ENCODE peak calls at places on chromosome 6, in five cellular contexts. A, B, G, K and V are unnamed samples.

GRCh38 chr6:98782772-98783171 is 51.6 kb upstream of the POU3F2 start:
- DNase-seq in A (no peak), B (no peak), G (no peak), K (no peak), V (no peak)

GRCh38 chr6:75419408-75419807 is 74.2 kb downstream of the FILIP1 start:
- DNase-seq in A (no peak), B (no peak), G (no peak), K (no peak), V (no peak)

GRCh38 chr6:161547617-161548016 is 273.8 kb upstream of the AGPAT4 start:
- DNase-seq in A (no peak), B (no peak), G (no peak), K (no peak), V (no peak)

GRCh38 chr6:112413805-112414204 is 66.7 kb downstream of the RFPL4B start:
- DNase-seq in A (no peak), B (no peak), G (no peak), K (no peak), V (no peak)

GRCh38 chr6:154506108-154506507 is 4.4 kb downstream of the CNKSR3 start:
- DNase-seq in A (no peak), B (no peak), G (no peak), K (no peak), V (no peak)

GRCh38 chr6:31058128-31058894 is 48.0 kb downstream of the MUC22 start:
- DNase-seq in A (no peak), B (no peak), G (no peak), K (peak; percentile 46), V (no peak)

GRCh38 chr6:58113960-58114359 is 796.5 kb downstream of the PRIM2 start:
- DNase-seq in A (no peak), B (no peak), G (no peak), K (no peak), V (no peak)

GRCh38 chr6:70112686-70113570 is 190.0 kb downstream of the COL9A1 start:
- DNase-seq in A (no peak), B (no peak), G (peak; percentile 17), K (no peak), V (no peak)

GRCh38 chr6:116438590-116439448 is 22.4 kb upstream of the CALHM6 start:
- DNase-seq in A (no peak), B (no peak), G (no peak), K (no peak), V (no peak)

GRCh38 chr6:4637691-4638433 is 138.3 kb upstream of the CDYL start:
- DNase-seq in A (no peak), B (no peak), G (no peak), K (no peak), V (no peak)

GRCh38 chr6:103183831-103184411 is 1675.8 kb downstream of the HACE1 start:
- DNase-seq in A (no peak), B (no peak), G (no peak), K (no peak), V (no peak)

GRCh38 chr6:37860226-37860839 is 40.8 kb downstream of the ZFAND3 start:
- DNase-seq in A (no peak), B (no peak), G (peak; percentile 51), K (no peak), V (no peak)

GRCh38 chr6:137705166-137706064 is 161.6 kb upstream of the TNFAIP3 start:
- DNase-seq in A (peak; percentile 55), B (peak; percentile 60), G (peak; percentile 82), K (peak; percentile 41), V (no peak)

GRCh38 chr6:159533568-159533967 is 159.5 kb downstream of the SOD2 start:
- DNase-seq in A (no peak), B (no peak), G (no peak), K (no peak), V (no peak)

GRCh38 chr6:73579851-73580246 is 59.0 kb upstream of the EEF1A1 start:
- DNase-seq in A (peak; percentile 33), B (no peak), G (peak; percentile 43), K (peak; percentile 30), V (no peak)

GRCh38 chr6:83044211-83044768 is 21.4 kb downstream of the UBE3D start:
- DNase-seq in A (no peak), B (no peak), G (no peak), K (no peak), V (no peak)

GRCh38 chr6:39037082-39037487 is 11.5 kb upstream of the GLP1R start:
- DNase-seq in A (no peak), B (no peak), G (no peak), K (no peak), V (no peak)

GRCh38 chr6:69866351-69867074 is at the start of gene COL19A1:
- DNase-seq in A (peak; percentile 23), B (peak; percentile 41), G (peak; percentile 47), K (no peak), V (peak; percentile 43)

GRCh38 chr6:88728756-88729155 is 234.7 kb downstream of the RNGTT start:
- DNase-seq in A (no peak), B (no peak), G (no peak), K (no peak), V (no peak)

GRCh38 chr6:31769684-31770371 is 7.3 kb downstream of the VWA7 start:
- DNase-seq in A (peak; percentile 57), B (peak; percentile 88), G (peak; percentile 65), K (peak; percentile 57), V (no peak)

GRCh38 chr6:134173936-134174789 is 121.7 kb upstream of the SLC2A12 start:
- DNase-seq in A (peak; percentile 81), B (peak; percentile 80), G (peak; percentile 94), K (peak; percentile 69), V (peak; percentile 14)

GRCh38 chr6:125314019-125314581 is 12.3 kb upstream of the HDDC2 start:
- DNase-seq in A (peak; percentile 51), B (no peak), G (peak; percentile 80), K (peak; percentile 53), V (peak; percentile 34)

GRCh38 chr6:136435096-136435495 is 115.1 kb downstream of the MAP7 start:
- DNase-seq in A (no peak), B (no peak), G (no peak), K (no peak), V (no peak)

GRCh38 chr6:79077680-79078056 is 386 bp downstream of the PHIP start:
- DNase-seq in A (no peak), B (peak; percentile 73), G (no peak), K (no peak), V (no peak)

GRCh38 chr6:90537027-90537426 is 49.8 kb downstream of the MAP3K7 start:
- DNase-seq in A (no peak), B (no peak), G (no peak), K (no peak), V (no peak)

GRCh38 chr6:7195330-7196018 is 87.7 kb downstream of the RREB1 start:
- DNase-seq in A (no peak), B (no peak), G (no peak), K (no peak), V (no peak)

GRCh38 chr6:136987526-136987925 is 57.2 kb downstream of the IL20RA start:
- DNase-seq in A (no peak), B (no peak), G (no peak), K (no peak), V (no peak)

DNA sequence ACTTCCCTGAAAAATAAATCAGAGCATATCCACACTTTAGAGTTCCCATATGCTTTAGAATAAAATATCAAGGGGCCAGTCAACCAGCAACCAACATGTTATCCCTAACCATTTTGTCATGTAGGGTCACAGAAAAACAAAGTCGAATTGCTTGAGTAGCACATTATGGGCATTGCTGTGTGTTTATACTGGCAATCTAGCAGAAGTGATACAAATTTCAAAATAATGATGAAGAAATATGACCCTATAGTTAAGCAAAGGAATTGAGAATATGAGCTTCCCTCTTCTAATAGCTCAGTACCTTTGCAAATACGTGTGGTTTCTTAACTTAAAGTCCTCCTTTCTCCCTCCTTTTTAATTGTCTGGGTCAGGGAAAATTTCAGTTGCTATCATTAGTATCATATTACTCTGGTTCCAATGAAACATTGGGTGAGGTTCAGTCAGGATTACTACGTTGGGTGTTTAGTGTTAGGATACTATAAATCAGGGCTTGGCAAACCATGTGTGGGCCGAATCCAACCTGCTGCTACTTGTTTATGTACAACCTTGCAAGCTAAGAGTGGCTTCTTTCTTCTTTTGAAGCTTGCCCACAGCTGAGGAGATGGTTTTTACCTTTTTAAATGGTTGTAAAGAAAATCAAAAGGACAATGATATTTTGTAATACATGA is 166.8 kb upstream of the CARMIL1 start:
- DNase-seq in A (no peak), B (no peak), G (no peak), K (no peak), V (no peak)
- H3K27ac ChIP-seq in A (no peak overlapping the region), B (no peak overlapping the region), G (no peak overlapping the region), K (no peak overlapping the region), V (no peak overlapping the region)

GRCh38 chr6:24910331-24910849 is 25.4 kb downstream of the RIPOR2 start:
- DNase-seq in A (peak; percentile 18), B (peak; percentile 46), G (no peak), K (no peak), V (no peak)
- H3K27ac ChIP-seq in A (no peak overlapping the region), B (peak overlapping the region; percentile 50), G (no peak overlapping the region), K (peak overlapping the region; percentile 83), V (peak overlapping the region; percentile 91)

DNA sequence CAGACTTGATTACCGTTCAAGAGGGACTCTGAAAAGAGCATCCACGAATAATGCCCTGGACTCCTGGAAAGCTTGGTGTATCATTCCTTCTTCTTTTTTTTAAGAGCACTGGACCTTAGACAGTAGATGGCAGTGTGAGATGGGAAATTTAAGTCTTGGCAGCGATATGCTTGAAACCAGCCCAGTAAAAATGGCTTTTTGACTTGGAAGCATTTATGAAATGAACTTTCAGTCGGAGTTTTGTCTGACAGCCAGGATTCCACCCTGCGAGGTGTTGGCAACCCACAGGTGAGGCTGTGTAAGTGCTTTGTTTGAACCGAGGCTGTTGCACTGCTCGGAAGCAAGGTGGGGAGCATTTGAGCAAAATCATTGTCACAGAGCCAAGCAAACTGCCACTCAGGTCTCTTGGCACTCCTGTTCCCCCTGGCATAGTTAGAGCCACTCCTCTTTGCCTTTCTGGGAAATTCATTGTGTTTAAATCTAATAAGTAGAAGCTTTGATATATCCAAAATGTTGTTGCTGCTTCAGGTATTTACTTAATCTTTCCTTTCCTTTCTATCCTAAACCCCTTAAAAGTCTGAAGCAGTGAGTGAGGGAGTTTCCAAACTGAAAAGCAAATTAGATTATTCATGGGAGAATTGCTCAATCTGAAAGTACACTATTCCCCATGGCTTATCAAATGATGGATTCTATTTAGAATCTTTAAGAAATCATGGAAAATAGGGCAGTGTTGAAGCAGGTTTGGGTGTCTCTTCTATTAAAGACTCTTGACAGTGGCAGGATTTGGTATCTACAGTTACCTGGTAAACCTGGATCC is 272.8 kb upstream of the SLC35B3 start:
- DNase-seq in A (peak; percentile 9), B (peak; percentile 51), G (no peak), K (peak; percentile 88), V (no peak)
- H3K27ac ChIP-seq in A (no peak overlapping the region), B (no peak overlapping the region), G (no peak overlapping the region), K (peak overlapping the region; percentile 27), V (no peak overlapping the region)

DNA sequence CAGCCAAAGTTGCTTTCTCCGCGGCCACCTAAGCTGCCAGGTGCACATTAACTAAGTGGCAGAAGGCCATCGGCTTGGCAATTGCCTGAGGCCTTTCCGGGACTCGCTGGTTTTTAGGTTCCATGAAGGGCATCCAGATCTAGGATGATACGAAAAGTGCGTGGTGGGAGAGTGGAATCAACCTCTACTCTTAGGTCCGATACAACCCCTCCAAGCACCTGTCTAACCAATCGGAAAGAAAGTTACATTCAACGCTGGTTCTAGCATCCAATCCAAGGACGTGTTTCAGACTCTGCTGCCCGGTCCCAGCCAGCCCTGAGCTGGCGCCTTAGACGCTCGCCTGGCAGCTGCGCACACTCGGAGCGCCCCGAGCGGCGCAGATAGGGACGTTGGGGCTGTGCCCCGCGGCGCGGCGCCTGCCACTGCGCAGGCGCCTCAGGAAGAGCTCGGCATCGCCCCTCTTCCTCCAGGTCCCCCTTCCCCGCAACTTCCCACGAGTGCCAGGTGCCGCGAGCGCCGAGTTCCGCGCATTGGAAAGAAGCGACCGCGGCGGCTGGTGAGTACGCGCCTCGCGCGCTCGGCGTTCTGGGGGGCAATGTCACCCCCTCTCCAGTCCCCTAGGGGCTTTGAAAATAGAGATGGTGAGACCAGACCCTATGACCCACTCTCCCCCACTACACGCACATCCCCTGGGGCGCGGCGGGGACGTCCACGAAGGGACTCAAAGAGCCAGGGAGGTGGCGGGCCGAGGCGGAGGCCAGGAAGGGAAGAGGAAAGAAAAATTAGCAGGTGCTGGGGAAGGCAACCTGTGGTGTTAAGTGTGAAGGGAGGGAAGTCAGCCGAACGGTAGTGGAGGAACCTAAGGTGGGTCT is at the start of gene ENPP4:
- DNase-seq in A (peak; percentile 90), B (peak; percentile 92), G (peak; percentile 92), K (peak; percentile 79), V (peak; percentile 85)
- H3K27ac ChIP-seq in A (peak within 1 kb of the TSS; percentile 86), B (peak within 1 kb of the TSS; percentile 91), G (peak within 1 kb of the TSS; percentile 90), K (peak within 1 kb of the TSS; percentile 46), V (peak within 1 kb of the TSS; percentile 72)